ENCODE peak calls at places on chromosome 6, in five cellular contexts. U, W, C, S and J are unnamed samples.

GRCh38 chr6:142617158-142617557 is 315.4 kb downstream of the ADGRG6 start:
- DNase-seq in U (no peak), W (no peak), C (no peak), S (no peak), J (no peak)

GRCh38 chr6:106181664-106182418 is 95.7 kb downstream of the PRDM1 start:
- DNase-seq in U (no peak), W (no peak), C (no peak), S (no peak), J (peak; percentile 88)

GRCh38 chr6:2478200-2478599 is 232.8 kb upstream of the GMDS start:
- DNase-seq in U (no peak), W (no peak), C (no peak), S (no peak), J (peak; percentile 53)

GRCh38 chr6:49038294-49038693 is 424.8 kb downstream of the MMUT start:
- DNase-seq in U (no peak), W (no peak), C (no peak), S (no peak), J (no peak)

GRCh38 chr6:113829702-113830058 is 27.5 kb upstream of the MARCKS start:
- DNase-seq in U (no peak), W (no peak), C (peak; percentile 21), S (no peak), J (peak; percentile 33)

GRCh38 chr6:7129784-7130569 is 22.2 kb downstream of the RREB1 start:
- DNase-seq in U (no peak), W (no peak), C (no peak), S (no peak), J (peak; percentile 96)

GRCh38 chr6:21522007-21522758 is 71.4 kb upstream of the SOX4 start:
- DNase-seq in U (no peak), W (no peak), C (no peak), S (peak; percentile 26), J (no peak)

GRCh38 chr6:7819641-7820040 is 90.9 kb downstream of the TXNDC5 start:
- DNase-seq in U (no peak), W (no peak), C (no peak), S (no peak), J (peak; percentile 72)

GRCh38 chr6:128242765-128243403 is 277.5 kb downstream of the PTPRK start:
- DNase-seq in U (no peak), W (no peak), C (no peak), S (no peak), J (peak; percentile 56)

GRCh38 chr6:41937881-41938574 is 3.6 kb downstream of the CCND3 start:
- DNase-seq in U (no peak), W (peak; percentile 40), C (no peak), S (no peak), J (no peak)

GRCh38 chr6:107561325-107561724 is 71.4 kb downstream of the SOBP start:
- DNase-seq in U (no peak), W (no peak), C (peak; percentile 31), S (no peak), J (no peak)

GRCh38 chr6:42889815-42890214 is 10.4 kb downstream of the RPL7L1 start:
- DNase-seq in U (no peak), W (peak; percentile 23), C (peak; percentile 41), S (no peak), J (no peak)

GRCh38 chr6:35774116-35774794 is 2.1 kb upstream of the CLPSL2 start:
- DNase-seq in U (no peak), W (no peak), C (no peak), S (no peak), J (no peak)

GRCh38 chr6:1135726-1136414 is 176.0 kb upstream of the FOXQ1 start:
- DNase-seq in U (no peak), W (no peak), C (no peak), S (no peak), J (peak; percentile 66)

GRCh38 chr6:39365281-39366074 is 43.0 kb upstream of the KCNK16 start:
- DNase-seq in U (no peak), W (no peak), C (no peak), S (no peak), J (peak; percentile 88)

GRCh38 chr6:11322252-11322885 is 89.9 kb upstream of the NEDD9 start:
- DNase-seq in U (no peak), W (no peak), C (no peak), S (no peak), J (no peak)

GRCh38 chr6:86154852-86155251 is 512.2 kb upstream of the SYNCRIP start:
- DNase-seq in U (no peak), W (no peak), C (no peak), S (no peak), J (no peak)

GRCh38 chr6:134589512-134589911 is 271.6 kb upstream of the SGK1 start:
- DNase-seq in U (no peak), W (no peak), C (peak; percentile 50), S (no peak), J (peak; percentile 99)

GRCh38 chr6:74519172-74519571 is 686.7 kb downstream of the COL12A1 start:
- DNase-seq in U (no peak), W (no peak), C (no peak), S (no peak), J (peak; percentile 86)

GRCh38 chr6:69489970-69490369 is 306.8 kb downstream of the LMBRD1 start:
- DNase-seq in U (no peak), W (no peak), C (no peak), S (no peak), J (no peak)

GRCh38 chr6:103783344-103783743 is 1076.4 kb downstream of the HACE1 start:
- DNase-seq in U (no peak), W (no peak), C (no peak), S (no peak), J (no peak)

GRCh38 chr6:123953920-123954319 is 150.3 kb downstream of the NKAIN2 start:
- DNase-seq in U (no peak), W (no peak), C (no peak), S (no peak), J (no peak)

GRCh38 chr6:137044366-137045220 is at the start of gene IL20RA:
- DNase-seq in U (no peak), W (no peak), C (peak; percentile 80), S (peak; percentile 87), J (peak; percentile 55)

GRCh38 chr6:14622878-14623542 is 505.4 kb downstream of the CD83 start:
- DNase-seq in U (no peak), W (no peak), C (no peak), S (no peak), J (no peak)

GRCh38 chr6:106213660-106214276 is 111.8 kb downstream of the ATG5 start:
- DNase-seq in U (no peak), W (no peak), C (no peak), S (no peak), J (no peak)

GRCh38 chr6:48061630-48062029 is 49.4 kb downstream of the PTCHD4 start:
- DNase-seq in U (no peak), W (no peak), C (no peak), S (no peak), J (peak; percentile 40)

GRCh38 chr6:106116125-106116524 is 30.0 kb downstream of the PRDM1 start:
- DNase-seq in U (no peak), W (no peak), C (no peak), S (no peak), J (peak; percentile 64)

GRCh38 chr6:74087898-74088297 is 391.9 kb downstream of the CD109 start:
- DNase-seq in U (peak; percentile 6), W (no peak), C (peak; percentile 7), S (no peak), J (peak; percentile 73)

GRCh38 chr6:5552243-5552642 is 290.9 kb downstream of the FARS2 start:
- DNase-seq in U (no peak), W (no peak), C (no peak), S (no peak), J (no peak)

GRCh38 chr6:149942461-149942829 is 631 bp downstream of the ULBP2 start:
- DNase-seq in U (no peak), W (no peak), C (no peak), S (no peak), J (peak; percentile 41)

DNA sequence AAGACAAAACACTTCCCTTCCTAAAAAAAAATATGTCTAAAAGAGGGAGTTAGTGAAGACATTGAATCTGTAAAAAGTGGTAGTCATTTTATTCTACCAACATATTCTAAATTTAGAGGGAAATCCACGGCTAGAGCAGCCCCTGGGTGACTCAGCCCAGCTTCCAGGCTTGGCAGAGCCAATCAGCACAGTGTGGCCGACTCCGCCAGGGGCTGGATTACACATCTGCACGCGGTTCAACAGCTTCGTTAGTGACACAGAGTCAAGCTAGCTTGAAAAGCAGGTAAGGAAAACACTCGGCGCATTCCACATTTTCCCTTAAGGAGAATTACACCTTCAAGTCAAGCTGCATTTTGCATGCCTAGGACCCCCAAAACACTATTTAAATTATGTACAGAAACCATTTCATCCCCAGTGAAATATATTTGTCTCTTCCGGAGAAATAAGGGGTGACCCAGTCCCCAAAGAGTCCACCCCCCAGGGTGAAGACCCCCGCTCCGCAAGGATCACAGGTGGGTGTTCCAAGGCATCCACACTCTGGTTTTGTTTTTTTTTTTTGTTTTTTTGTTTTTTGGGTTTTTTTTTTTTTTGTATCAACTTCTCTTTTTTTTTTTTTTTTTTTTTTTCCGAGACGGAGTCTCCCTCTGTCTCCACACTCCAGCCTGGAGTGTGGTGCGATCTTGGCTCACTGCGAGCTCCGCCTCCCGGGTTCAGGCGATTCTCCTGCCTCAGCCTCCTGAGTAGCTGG is 58.4 kb upstream of the ARID1B start:
- DNase-seq in U (peak; percentile 69), W (no peak), C (peak; percentile 13), S (no peak), J (peak; percentile 92)
- H3K4me2 ChIP-seq in U (peak overlapping the region; percentile 75), W (peak overlapping the region; percentile 56), C (peak overlapping the region; percentile 45), S (no peak overlapping the region), J (peak overlapping the region; percentile 22)

DNA sequence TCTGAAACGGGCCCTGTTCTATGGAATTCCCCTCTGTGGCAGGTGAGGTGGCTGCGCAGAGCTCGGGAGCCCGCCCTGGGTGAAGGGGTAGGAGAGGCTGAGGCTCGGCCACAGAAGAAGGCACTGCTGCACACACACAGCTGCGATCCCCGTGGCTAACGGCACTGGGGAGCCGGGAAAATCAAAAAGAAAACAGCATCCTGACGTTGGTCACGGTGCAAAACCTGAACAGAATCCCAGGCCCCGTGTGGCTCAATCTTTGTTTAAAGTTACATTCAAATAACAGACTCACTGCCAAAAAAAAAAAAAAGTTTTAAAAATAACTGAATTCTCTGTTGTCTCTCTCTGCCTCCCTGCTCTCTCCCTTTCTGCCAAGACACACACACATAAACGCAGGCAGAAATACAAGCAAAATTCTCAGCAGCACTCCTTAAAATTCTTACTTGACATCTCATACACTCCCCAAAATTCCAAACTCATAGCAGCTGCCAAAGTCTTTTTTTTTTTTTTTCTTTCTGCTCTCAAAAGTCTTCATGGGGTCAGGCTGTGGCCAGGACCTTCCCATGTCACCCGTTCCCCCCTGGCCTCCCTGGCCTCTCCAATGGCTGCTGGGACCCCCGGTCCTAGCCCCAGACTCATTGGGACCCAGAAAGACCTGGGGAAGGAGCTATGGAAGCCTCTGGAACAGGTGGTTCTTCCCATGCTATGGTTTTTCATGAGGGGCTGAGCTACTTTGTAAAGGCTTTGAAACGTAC is 248.8 kb downstream of the TTLL2 start:
- DNase-seq in U (no peak), W (no peak), C (no peak), S (no peak), J (no peak)
- TF ChIP-seq EZH2phosphoT487 in U (no peak), W (no peak), C (no peak), S (no peak), J (no peak)

GRCh38 chr6:169642455-169642854 is 59.4 kb downstream of the WDR27 start:
- DNase-seq in U (no peak), W (no peak), C (no peak), S (no peak), J (no peak)
- H3K9me2 ChIP-seq in U (no peaks in the 10 kb centered on the region), W (no peaks in the 10 kb centered on the region), C (no peaks in the 10 kb centered on the region), S (no peaks in the 10 kb centered on the region), J (no peaks in the 10 kb centered on the region)

DNA sequence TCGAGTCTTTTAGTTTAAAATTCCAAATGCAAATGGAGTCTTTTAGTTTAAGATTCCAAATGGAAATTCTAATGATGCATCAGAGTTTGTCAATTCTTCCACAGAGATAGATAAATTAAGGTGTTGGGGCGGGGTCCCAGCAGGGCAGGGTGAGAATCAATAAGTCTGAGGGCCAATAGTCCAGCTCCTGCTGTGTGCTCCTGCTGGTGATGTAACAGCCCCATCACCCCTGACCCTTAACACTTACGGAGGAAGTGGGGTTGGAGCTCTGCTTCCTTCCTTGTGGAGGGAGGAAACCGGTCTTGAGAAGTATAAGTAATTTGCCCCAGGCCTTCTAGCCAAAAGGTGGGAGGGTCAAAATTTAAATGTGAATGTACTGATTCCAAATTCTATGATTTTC is 17.3 kb downstream of the ZBTB2 start:
- DNase-seq in U (no peak), W (no peak), C (peak; percentile 55), S (no peak), J (no peak)
- H3K4me2 ChIP-seq in U (peak overlapping the region; percentile 76), W (peak overlapping the region; percentile 37), C (peak overlapping the region; percentile 58), S (no peak overlapping the region), J (no peak overlapping the region)